ENCODE peak calls at places on chromosomes 2 and 18, in four cellular contexts. J, U, R and Z are unnamed samples.

GRCh38 chr2:122531803-122532344 is 776.4 kb downstream of the TSN start:
- DNase-seq in R (no peak), U (peak; percentile 15), J (no peak), Z (no peak)

GRCh38 chr2:143901185-143901842 is 618.6 kb downstream of the ZEB2 start:
- DNase-seq in U (no peak), R (peak; percentile 49), J (peak; percentile 96), Z (peak; percentile 79)

GRCh38 chr2:177243476-177243875 is 21.1 kb downstream of the NFE2L2 start:
- DNase-seq in U (no peak), R (no peak), J (no peak), Z (no peak)

GRCh38 chr2:164739966-164740365 is 101.7 kb downstream of the COBLL1 start:
- DNase-seq in J (no peak), U (no peak), R (no peak), Z (peak; percentile 65)

GRCh38 chr18:63949068-63949737 is at the start of gene HMSD:
- DNase-seq in J (no peak), U (peak; percentile 81), R (no peak), Z (no peak)

GRCh38 chr2:127771756-127772155 is 39.2 kb downstream of the WDR33 start:
- DNase-seq in U (no peak), R (peak; percentile 32), J (peak; percentile 51), Z (peak; percentile 74)

GRCh38 chr18:75063615-75064512 is 145.1 kb downstream of the PTGR3 start:
- DNase-seq in U (no peak), R (no peak), J (no peak), Z (no peak)

GRCh38 chr2:181431674-181432073 is 25.5 kb upstream of the ITGA4 start:
- DNase-seq in R (no peak), J (no peak), U (no peak), Z (no peak)

GRCh38 chr2:204984421-204984925 is 439.2 kb downstream of the PARD3B start:
- DNase-seq in R (no peak), U (no peak), J (no peak), Z (no peak)

DNA sequence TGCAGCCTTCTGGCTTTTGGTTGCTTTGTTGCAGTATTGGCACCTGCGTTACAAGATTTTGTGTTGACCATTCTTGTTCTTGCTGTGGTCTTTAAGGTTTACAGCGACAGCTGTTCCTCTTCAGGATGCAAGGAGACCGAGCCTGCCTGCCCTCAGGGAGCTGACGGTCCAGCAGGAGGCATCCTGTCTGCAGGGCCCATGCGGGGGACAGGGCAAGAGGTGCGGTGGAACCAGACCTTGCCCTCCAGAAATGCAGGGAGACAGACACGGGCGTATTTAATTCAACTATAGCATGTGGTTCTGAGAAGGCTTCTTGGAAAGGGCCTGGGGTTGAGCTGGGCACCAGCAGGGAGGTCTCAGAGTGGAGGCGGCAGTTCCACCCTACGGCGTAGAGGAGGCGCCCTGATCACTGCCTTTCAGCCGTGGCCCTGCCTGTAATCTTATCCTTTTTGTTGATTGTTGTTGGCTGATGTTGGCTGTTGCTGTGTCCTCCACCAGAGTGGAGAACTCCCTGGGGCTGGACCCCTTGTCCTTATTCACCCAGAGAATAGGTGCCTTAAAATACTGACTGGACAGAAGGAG is 71.7 kb downstream of the HPCAL1 start:
- DNase-seq in J (no peak), R (no peak), U (no peak), Z (no peak)
- TF ChIP-seq CTCF in J (no peak), R (no peak), U (no peak), Z (no peak)

DNA sequence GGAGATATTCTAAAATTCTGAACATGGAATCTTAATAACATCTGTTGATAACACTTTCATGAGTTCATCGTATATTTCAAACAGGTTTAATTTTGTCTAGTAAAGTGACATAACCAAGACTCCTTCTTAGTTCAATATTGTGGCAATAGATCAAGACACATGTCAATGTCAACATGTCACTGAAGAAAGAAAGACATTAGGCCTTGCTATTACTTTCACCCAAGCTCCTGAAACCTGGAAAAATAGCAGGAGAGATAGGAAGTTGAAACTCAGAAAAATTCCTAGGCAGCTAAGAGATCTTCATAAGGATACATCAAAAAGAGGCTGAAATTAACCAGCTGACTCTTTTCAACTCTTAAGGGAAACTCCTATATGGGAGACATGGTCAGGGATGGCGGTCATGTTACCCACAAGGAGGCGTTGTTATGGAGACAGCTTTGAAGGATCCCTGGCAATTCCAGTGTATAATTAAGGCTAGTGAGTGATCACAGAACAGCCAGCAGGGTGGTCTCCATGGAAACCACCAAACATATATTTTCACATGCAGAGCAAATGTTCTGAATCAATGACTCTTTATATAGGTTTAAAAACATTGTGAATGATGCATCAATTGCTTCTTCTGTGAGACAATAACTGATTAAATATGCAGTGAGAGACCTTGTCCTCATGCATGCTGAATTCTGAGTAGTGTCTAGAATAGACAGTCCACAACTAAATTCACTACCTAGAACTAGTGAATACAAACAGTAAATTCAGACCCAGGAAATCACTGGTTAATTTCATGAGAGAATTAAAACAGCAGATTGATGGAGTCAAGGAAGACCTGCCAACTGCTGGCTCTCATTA is 115.3 kb upstream of the RIOK3 start:
- DNase-seq in U (no peak), R (no peak), J (peak; percentile 44), Z (peak; percentile 26)
- TF ChIP-seq CTCF in U (no peak), R (no peak), J (no peak), Z (peak; percentile 25)

DNA sequence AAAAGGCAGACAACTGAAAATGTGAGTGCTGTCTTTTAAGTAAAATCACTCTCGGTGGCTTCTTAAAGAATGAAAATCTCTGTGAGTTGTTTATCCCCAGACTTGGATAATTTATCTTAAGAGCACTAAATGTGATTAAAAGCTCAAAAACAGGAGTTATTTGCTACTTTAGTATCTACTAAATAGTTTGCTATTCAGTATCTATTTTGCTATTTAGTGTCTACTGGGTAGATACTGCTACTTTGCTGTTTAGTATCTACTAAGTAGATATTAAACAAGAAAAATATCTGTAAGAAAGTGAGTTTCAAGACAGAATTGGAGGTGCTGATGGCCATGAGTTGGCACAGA is 1.4 kb upstream of the KCNG3 start:
- DNase-seq in U (no peak), J (no peak), R (no peak), Z (no peak)
- TF ChIP-seq CTCF in U (no peak), J (peak; percentile 43), R (no peak), Z (peak; percentile 38)

DNA sequence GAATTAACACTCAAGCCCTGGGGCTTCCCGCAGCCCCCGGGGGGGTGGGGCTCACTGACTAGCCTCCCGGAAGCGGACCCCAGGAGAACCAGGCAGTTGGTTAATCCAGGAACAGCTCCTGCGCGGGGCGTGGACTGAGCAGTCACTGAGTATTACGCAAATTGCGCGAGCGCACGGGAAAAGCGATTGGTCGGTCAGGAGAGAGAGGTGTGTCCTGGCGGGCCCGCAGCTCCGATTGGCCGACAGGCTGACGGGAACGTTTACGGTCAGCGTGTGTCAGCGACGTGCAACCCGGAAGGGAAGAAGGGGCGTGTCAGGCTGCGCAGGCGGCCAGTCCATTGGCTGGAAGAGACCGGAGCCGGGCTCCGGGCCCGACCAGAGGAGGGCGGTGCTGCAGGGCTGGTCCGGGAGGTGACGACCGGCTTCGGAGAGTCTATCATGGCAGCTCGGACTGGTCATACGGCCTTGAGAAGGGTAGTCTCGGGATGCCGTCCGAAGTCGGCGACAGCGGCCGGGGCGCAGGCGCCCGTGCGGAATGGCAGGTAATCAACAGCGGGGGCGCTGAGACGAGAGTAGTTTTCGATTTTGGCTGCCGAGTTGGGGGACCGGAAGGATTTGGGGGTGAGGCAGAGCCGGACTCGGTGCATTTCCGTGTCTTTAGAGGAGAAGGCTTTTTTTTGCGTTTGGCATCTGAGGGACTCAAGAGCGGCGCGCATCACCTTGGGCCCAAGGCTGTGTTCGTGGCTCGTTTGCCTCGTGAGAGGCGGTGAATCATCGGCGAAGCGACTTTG is at the start of gene COQ10B:
- DNase-seq in J (peak; percentile 98), R (peak; percentile 100), U (peak; percentile 96), Z (peak; percentile 100)
- TF ChIP-seq CTCF in J (no peak), R (peak; percentile 24), U (no peak), Z (peak; percentile 62)

GRCh38 chr2:102599486-102599885 is 19.9 kb upstream of the SLC9A2 start:
- DNase-seq in J (no peak), U (no peak), R (no peak), Z (no peak)
- TF ChIP-seq CTCF in J (no peak), U (no peak), R (no peak), Z (no peak)

DNA sequence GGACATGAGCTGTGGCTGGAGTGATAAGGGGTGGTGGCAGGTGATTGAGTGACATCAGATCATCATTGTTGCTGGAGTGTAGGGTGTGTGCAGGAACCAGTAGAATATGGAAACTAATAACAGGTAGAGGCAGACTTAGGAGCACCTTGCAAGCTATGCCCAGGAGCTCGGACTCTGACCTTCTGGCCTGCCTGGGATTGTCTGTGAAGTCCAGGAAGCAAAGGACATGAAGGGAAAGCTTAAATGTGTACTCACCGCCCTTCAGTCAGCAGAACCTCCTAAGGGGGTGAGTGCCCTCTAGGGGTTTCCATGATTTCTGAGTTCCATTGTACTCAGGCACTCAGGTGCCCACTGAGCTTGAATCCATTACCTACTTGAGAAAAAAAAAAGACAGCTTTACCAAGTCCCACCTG is 104.2 kb downstream of the CRIM1 start:
- DNase-seq in R (no peak), U (peak; percentile 12), J (peak; percentile 55), Z (no peak)
- TF ChIP-seq CTCF in R (peak; percentile 50), U (peak; percentile 41), J (peak; percentile 53), Z (peak; percentile 72)

GRCh38 chr2:120669121-120669952 is 66.3 kb upstream of the GLI2 start:
- DNase-seq in J (peak; percentile 90), U (peak; percentile 64), R (peak; percentile 31), Z (no peak)
- TF ChIP-seq CTCF in J (peak; percentile 76), U (peak; percentile 60), R (peak; percentile 17), Z (peak; percentile 59)